ENCODE peak calls at places on chromosomes 12 and 14, in five cellular contexts. F is T1000; A is A549; Q is stimulated activated CD4-positive, alpha-beta T cell treated with anti-CD3 and anti-CD28 coated beads, Interleukin-4, amount 100 ng/mL, for 48 hours; K is IMR-90. D is an unnamed sample.

GRCh38 chr12:68609955-68610434 is 704 bp upstream of the RAP1B start:
- DNase-seq in A (no peak), K (peak), Q (no peak), F (no peak), D (no peak)

GRCh38 chr12:65209655-65210043 is 40.3 kb downstream of the LEMD3 start:
- DNase-seq in K (no peak), F (no peak), A (no peak), Q (no peak), D (no peak)

GRCh38 chr12:99476956-99477355 is 170.6 kb upstream of the GARIN6 start:
- DNase-seq in A (no peak), K (no peak), Q (no peak), F (no peak), D (no peak)

GRCh38 chr14:58427289-58428010 is at the start of the genes KIAA0586 and TIMM9:
- DNase-seq in Q (peak), K (peak), A (peak), F (peak), D (peak)

GRCh38 chr12:131103614-131104463 is 150.1 kb downstream of the ADGRD1 start:
- DNase-seq in A (no peak), K (no peak), F (no peak), Q (no peak), D (no peak)

GRCh38 chr12:120725151-120725658 is 421 bp upstream of the ACADS start:
- DNase-seq in A (peak), Q (no peak), F (no peak), K (no peak), D (no peak)

GRCh38 chr12:109718390-109718789 is 4.8 kb downstream of the FAM222A start:
- DNase-seq in Q (no peak), K (no peak), F (no peak), A (no peak), D (no peak)

GRCh38 chr12:27899151-27899661 is 73.3 kb downstream of the PTHLH start:
- DNase-seq in A (no peak), K (peak), F (peak), Q (no peak), D (no peak)

GRCh38 chr14:75514673-75515630 is 7.3 kb upstream of the BATF start:
- DNase-seq in A (no peak), K (peak), F (no peak), Q (no peak), D (no peak)

GRCh38 chr14:59254146-59254910 is 65.9 kb downstream of the DAAM1 start:
- DNase-seq in K (peak), F (peak), A (no peak), Q (no peak), D (no peak)

GRCh38 chr14:70002589-70003240 is 123.5 kb downstream of the SMOC1 start:
- DNase-seq in F (no peak), A (no peak), K (peak), Q (no peak), D (no peak)

GRCh38 chr12:80374615-80375014 is 69.4 kb upstream of the PTPRQ start:
- DNase-seq in A (no peak), F (no peak), Q (no peak), K (no peak), D (no peak)

GRCh38 chr14:98130691-98131090 is 1141.3 kb downstream of the BCL11B start:
- DNase-seq in F (no peak), K (no peak), A (no peak), Q (no peak), D (no peak)

GRCh38 chr14:93173943-93174395 is 10.7 kb downstream of the MOAP1 start:
- DNase-seq in Q (no peak), A (no peak), F (no peak), K (peak), D (no peak)

GRCh38 chr14:99123208-99123870 is 148.7 kb downstream of the BCL11B start:
- DNase-seq in A (no peak), K (no peak), Q (no peak), F (no peak), D (no peak)

GRCh38 chr12:19869413-19869812 is 430.1 kb downstream of the AEBP2 start:
- DNase-seq in A (no peak), F (no peak), Q (no peak), K (no peak), D (peak)

GRCh38 chr12:116123511-116124258 is 153.8 kb downstream of the MED13L start:
- DNase-seq in F (no peak), Q (peak), K (peak), A (no peak), D (peak)

GRCh38 chr12:76690916-76691700 is 72.8 kb upstream of the ZDHHC17 start:
- DNase-seq in Q (no peak), A (no peak), K (no peak), F (no peak), D (no peak)

GRCh38 chr14:75411194-75411552 is 16.6 kb upstream of the JDP2 start:
- DNase-seq in K (no peak), Q (no peak), F (no peak), A (no peak), D (no peak)

GRCh38 chr12:27279836-27280235 is 35.8 kb downstream of the STK38L start:
- DNase-seq in A (no peak), Q (no peak), K (no peak), F (no peak), D (no peak)

GRCh38 chr12:49050507-49051372 is 9.9 kb downstream of the KMT2D start:
- DNase-seq in F (no peak), K (no peak), Q (no peak), A (no peak), D (no peak)

GRCh38 chr14:35504260-35504659 is 29.7 kb upstream of the INSM2 start:
- DNase-seq in K (no peak), A (no peak), F (no peak), Q (no peak), D (no peak)

GRCh38 chr12:13044859-13045384 is 741 bp downstream of the FAM234B start:
- DNase-seq in Q (no peak), A (no peak), K (no peak), F (no peak), D (no peak)

GRCh38 chr12:28253175-28253641 is 63.0 kb downstream of the CCDC91 start:
- DNase-seq in A (no peak), F (no peak), K (peak), Q (peak), D (peak)

GRCh38 chr12:88388566-88389269 is 191.6 kb downstream of the KITLG start:
- DNase-seq in K (peak), Q (no peak), A (no peak), F (no peak), D (no peak)

GRCh38 chr14:72512925-72513324 is 381.0 kb downstream of the DPF3 start:
- DNase-seq in K (no peak), Q (no peak), A (no peak), F (no peak), D (no peak)

GRCh38 chr14:103930051-103930604 is 1.9 kb downstream of the TDRD9 start:
- DNase-seq in K (no peak), Q (no peak), F (no peak), A (no peak), D (no peak)

GRCh38 chr12:39788235-39788634 is 168.6 kb upstream of the ABCD2 start:
- DNase-seq in A (no peak), F (no peak), Q (no peak), K (no peak), D (no peak)

GRCh38 chr14:68655021-68655811 is 137.7 kb downstream of the ZFP36L1 start:
- DNase-seq in A (no peak), K (peak), F (no peak), Q (no peak), D (no peak)

GRCh38 chr14:59022144-59022543 is 166.3 kb upstream of the DAAM1 start:
- DNase-seq in A (no peak), K (no peak), Q (no peak), F (no peak), D (no peak)

D was measured in stimulated activated CD8-positive, alpha-beta memory T cell treated with anti-CD3 and anti-CD28 coated beads, Interleukin-4, amount 100 ng/mL, for 24 hours.